ENCODE peak calls at places on chromosome 9, in six cellular contexts. One of them, this sample, is unnamed.

GRCh38 chr9:81822967-81823366 is 105.3 kb upstream of the SPATA31D4 start:
- DNase-seq in DMS153: no peak
- DNase-seq in mucosa of gallbladder: no peak
- DNase-seq in foreskin fibroblast: peak; percentile 10
- DNase-seq in activated effector memory CD4-positive, alpha-beta T cell treated with Interleukin-2 at 50 U/mL for 16 hours: no peak
- DNase-seq in progenitor cell of endocrine pancreas: no peak
- DNase-seq in this sample: no peak

GRCh38 chr9:115034801-115035200 is 83.2 kb downstream of the TNC start:
- DNase-seq in DMS153: no peak
- DNase-seq in mucosa of gallbladder: no peak
- DNase-seq in foreskin fibroblast: peak; percentile 84
- DNase-seq in activated effector memory CD4-positive, alpha-beta T cell treated with Interleukin-2 at 50 U/mL for 16 hours: no peak
- DNase-seq in progenitor cell of endocrine pancreas: no peak
- DNase-seq in this sample: no peak

GRCh38 chr9:8468048-8468600 is 668.5 kb upstream of the DMAC1 start:
- DNase-seq in DMS153: no peak
- DNase-seq in mucosa of gallbladder: no peak
- DNase-seq in foreskin fibroblast: no peak
- DNase-seq in activated effector memory CD4-positive, alpha-beta T cell treated with Interleukin-2 at 50 U/mL for 16 hours: no peak
- DNase-seq in progenitor cell of endocrine pancreas: no peak
- DNase-seq in this sample: no peak

GRCh38 chr9:124795881-124796415 is 19.0 kb downstream of the OLFML2A start:
- DNase-seq in DMS153: no peak
- DNase-seq in mucosa of gallbladder: no peak
- DNase-seq in foreskin fibroblast: no peak
- DNase-seq in activated effector memory CD4-positive, alpha-beta T cell treated with Interleukin-2 at 50 U/mL for 16 hours: no peak
- DNase-seq in progenitor cell of endocrine pancreas: no peak
- DNase-seq in this sample: no peak

GRCh38 chr9:126406075-126406675 is 79.5 kb downstream of the MVB12B start:
- DNase-seq in DMS153: no peak
- DNase-seq in mucosa of gallbladder: no peak
- DNase-seq in foreskin fibroblast: peak; percentile 70
- DNase-seq in activated effector memory CD4-positive, alpha-beta T cell treated with Interleukin-2 at 50 U/mL for 16 hours: no peak
- DNase-seq in progenitor cell of endocrine pancreas: no peak
- DNase-seq in this sample: no peak

GRCh38 chr9:93118863-93119702 is 15.0 kb downstream of the NINJ1 start:
- DNase-seq in DMS153: no peak
- DNase-seq in mucosa of gallbladder: no peak
- DNase-seq in foreskin fibroblast: no peak
- DNase-seq in activated effector memory CD4-positive, alpha-beta T cell treated with Interleukin-2 at 50 U/mL for 16 hours: no peak
- DNase-seq in progenitor cell of endocrine pancreas: no peak
- DNase-seq in this sample: no peak

GRCh38 chr9:75239176-75239575 is 150.9 kb downstream of the OSTF1 start:
- DNase-seq in DMS153: peak; percentile 8
- DNase-seq in mucosa of gallbladder: peak; percentile 79
- DNase-seq in foreskin fibroblast: peak; percentile 35
- DNase-seq in activated effector memory CD4-positive, alpha-beta T cell treated with Interleukin-2 at 50 U/mL for 16 hours: no peak
- DNase-seq in progenitor cell of endocrine pancreas: no peak
- DNase-seq in this sample: no peak

GRCh38 chr9:90851444-90851843 is 49.8 kb downstream of the SYK start:
- DNase-seq in DMS153: no peak
- DNase-seq in mucosa of gallbladder: no peak
- DNase-seq in foreskin fibroblast: no peak
- DNase-seq in activated effector memory CD4-positive, alpha-beta T cell treated with Interleukin-2 at 50 U/mL for 16 hours: no peak
- DNase-seq in progenitor cell of endocrine pancreas: no peak
- DNase-seq in this sample: no peak

GRCh38 chr9:113956901-113957777 is 81.0 kb downstream of the ZNF618 start:
- DNase-seq in DMS153: no peak
- DNase-seq in mucosa of gallbladder: no peak
- DNase-seq in foreskin fibroblast: peak; percentile 27
- DNase-seq in activated effector memory CD4-positive, alpha-beta T cell treated with Interleukin-2 at 50 U/mL for 16 hours: no peak
- DNase-seq in progenitor cell of endocrine pancreas: no peak
- DNase-seq in this sample: no peak

GRCh38 chr9:37034320-37034937 is 361 bp upstream of the PAX5 start:
- DNase-seq in DMS153: peak; percentile 72
- DNase-seq in mucosa of gallbladder: no peak
- DNase-seq in foreskin fibroblast: peak; percentile 31
- DNase-seq in activated effector memory CD4-positive, alpha-beta T cell treated with Interleukin-2 at 50 U/mL for 16 hours: no peak
- DNase-seq in progenitor cell of endocrine pancreas: no peak
- DNase-seq in this sample: no peak

GRCh38 chr9:100364013-100364412 is 11.3 kb upstream of the TEX10 start:
- DNase-seq in DMS153: no peak
- DNase-seq in mucosa of gallbladder: no peak
- DNase-seq in foreskin fibroblast: no peak
- DNase-seq in activated effector memory CD4-positive, alpha-beta T cell treated with Interleukin-2 at 50 U/mL for 16 hours: no peak
- DNase-seq in progenitor cell of endocrine pancreas: no peak
- DNase-seq in this sample: no peak

This sample was measured in H54.